ENCODE peak calls at places on chromosome 1, in eight cellular contexts. One of them, this sample, is unnamed.

GRCh38 chr1:65344171-65344570 is 34.8 kb downstream of the DNAJC6 start:
- DNase-seq in AG04449: no peak
- DNase-seq in CD8-positive, alpha-beta T cell: no peak
- DNase-seq in OCI-LY7: no peak
- DNase-seq in ascending aorta: no peak
- DNase-seq in GM23338: no peak
- DNase-seq in adrenal gland: no peak
- DNase-seq in fibroblast of lung: no peak
- DNase-seq in this sample: no peak

GRCh38 chr1:43831866-43832654 is 101.5 kb upstream of the ARTN start:
- DNase-seq in CD8-positive, alpha-beta T cell: no peak
- DNase-seq in OCI-LY7: no peak
- DNase-seq in fibroblast of lung: no peak
- DNase-seq in AG04449: no peak
- DNase-seq in GM23338: no peak
- DNase-seq in adrenal gland: no peak
- DNase-seq in ascending aorta: no peak
- DNase-seq in this sample: no peak

GRCh38 chr1:111618081-111618480 is 1.5 kb upstream of the RAP1A start:
- DNase-seq in ascending aorta: no peak
- DNase-seq in AG04449: no peak
- DNase-seq in fibroblast of lung: no peak
- DNase-seq in GM23338: no peak
- DNase-seq in CD8-positive, alpha-beta T cell: no peak
- DNase-seq in adrenal gland: no peak
- DNase-seq in OCI-LY7: no peak
- DNase-seq in this sample: no peak

GRCh38 chr1:55326496-55326895 is 111.3 kb upstream of the USP24 start:
- DNase-seq in AG04449: no peak
- DNase-seq in adrenal gland: no peak
- DNase-seq in OCI-LY7: no peak
- DNase-seq in ascending aorta: no peak
- DNase-seq in fibroblast of lung: no peak
- DNase-seq in GM23338: no peak
- DNase-seq in CD8-positive, alpha-beta T cell: no peak
- DNase-seq in this sample: no peak

GRCh38 chr1:5906966-5907365 is 85.3 kb downstream of the NPHP4 start:
- DNase-seq in ascending aorta: no peak
- DNase-seq in AG04449: no peak
- DNase-seq in OCI-LY7: no peak
- DNase-seq in fibroblast of lung: no peak
- DNase-seq in adrenal gland: peak; percentile 2
- DNase-seq in GM23338: no peak
- DNase-seq in CD8-positive, alpha-beta T cell: no peak
- DNase-seq in this sample: no peak

GRCh38 chr1:160830321-160831153 is 32.1 kb downstream of the CD244 start:
- DNase-seq in GM23338: peak; percentile 95
- DNase-seq in fibroblast of lung: peak; percentile 28
- DNase-seq in CD8-positive, alpha-beta T cell: peak; percentile 81
- DNase-seq in adrenal gland: peak; percentile 67
- DNase-seq in OCI-LY7: peak; percentile 80
- DNase-seq in AG04449: no peak
- DNase-seq in ascending aorta: peak; percentile 69
- DNase-seq in this sample: peak; percentile 88

GRCh38 chr1:8349961-8350360 is 32.0 kb downstream of the SLC45A1 start:
- DNase-seq in AG04449: no peak
- DNase-seq in OCI-LY7: no peak
- DNase-seq in adrenal gland: no peak
- DNase-seq in GM23338: no peak
- DNase-seq in CD8-positive, alpha-beta T cell: no peak
- DNase-seq in ascending aorta: no peak
- DNase-seq in fibroblast of lung: no peak
- DNase-seq in this sample: no peak

GRCh38 chr1:175207971-175208370 is 15.4 kb upstream of the KIAA0040 start:
- DNase-seq in AG04449: no peak
- DNase-seq in fibroblast of lung: no peak
- DNase-seq in CD8-positive, alpha-beta T cell: no peak
- DNase-seq in ascending aorta: no peak
- DNase-seq in adrenal gland: no peak
- DNase-seq in OCI-LY7: no peak
- DNase-seq in GM23338: no peak
- DNase-seq in this sample: no peak

DNA sequence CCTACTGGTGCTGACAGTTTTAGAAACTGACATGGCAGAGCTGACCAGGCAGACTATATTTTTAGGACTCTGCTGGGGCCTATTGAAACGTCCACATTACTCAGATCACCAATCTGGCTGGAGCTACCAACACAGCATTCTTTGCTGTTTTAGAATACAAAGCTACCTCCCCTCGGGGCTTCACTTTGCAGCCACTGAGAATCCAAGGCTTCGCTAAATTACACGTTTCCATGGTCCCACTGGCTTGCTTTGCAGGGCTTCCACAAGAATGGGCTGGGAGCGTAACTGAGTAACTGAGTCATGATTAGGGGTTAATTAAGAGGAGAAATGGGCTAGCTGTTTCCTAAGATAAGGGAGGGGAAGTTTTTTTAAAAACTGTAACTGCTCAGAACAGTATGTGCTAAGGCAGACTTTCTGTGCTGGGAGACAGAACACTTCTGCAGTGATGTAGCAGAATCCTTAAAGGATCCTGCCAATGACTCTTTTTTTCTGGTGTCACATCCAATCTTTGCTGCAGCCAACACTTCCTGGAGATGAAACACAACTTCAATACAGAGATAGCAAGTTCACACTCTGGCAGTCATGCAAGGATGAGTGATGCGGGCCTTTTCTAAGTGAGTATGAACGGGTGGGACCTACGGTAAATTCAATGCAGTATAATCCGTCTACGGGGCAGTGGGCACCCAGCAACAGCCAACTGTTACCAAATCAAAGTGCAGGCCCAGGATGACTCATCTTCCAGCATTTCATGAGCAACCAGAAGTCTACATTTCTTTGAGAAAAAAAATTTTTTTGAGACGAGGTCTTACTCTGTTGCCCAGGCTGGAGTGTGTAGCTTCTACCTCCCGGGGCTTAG is 21.5 kb downstream of the NDUFS5 start:
- DNase-seq in CD8-positive, alpha-beta T cell: no peak
- DNase-seq in AG04449: peak; percentile 60
- DNase-seq in GM23338: no peak
- DNase-seq in ascending aorta: peak; percentile 83
- DNase-seq in adrenal gland: peak; percentile 25
- DNase-seq in fibroblast of lung: peak; percentile 97
- DNase-seq in OCI-LY7: peak; percentile 37
- DNase-seq in this sample: no peak
- TF ChIP-seq CTCF in CD8-positive, alpha-beta T cell: no peak
- TF ChIP-seq CTCF in AG04449: no peak
- TF ChIP-seq CTCF in GM23338: no peak
- TF ChIP-seq CTCF in ascending aorta: no peak
- TF ChIP-seq CTCF in adrenal gland: no peak
- TF ChIP-seq CTCF in fibroblast of lung: no peak
- TF ChIP-seq CTCF in OCI-LY7: no peak
- TF ChIP-seq CTCF in this sample: no peak

GRCh38 chr1:172513480-172513879 is 19.5 kb upstream of the SUCO start:
- DNase-seq in GM23338: no peak
- DNase-seq in adrenal gland: no peak
- DNase-seq in CD8-positive, alpha-beta T cell: no peak
- DNase-seq in ascending aorta: no peak
- DNase-seq in fibroblast of lung: peak; percentile 40
- DNase-seq in OCI-LY7: no peak
- DNase-seq in AG04449: no peak
- DNase-seq in this sample: no peak
- H3K4me3 ChIP-seq in GM23338: no peak overlapping the region
- H3K4me3 ChIP-seq in adrenal gland: no peak overlapping the region
- H3K4me3 ChIP-seq in CD8-positive, alpha-beta T cell: no peak overlapping the region
- H3K4me3 ChIP-seq in ascending aorta: no peak overlapping the region
- H3K4me3 ChIP-seq in fibroblast of lung: no peak overlapping the region
- H3K4me3 ChIP-seq in OCI-LY7: no peak overlapping the region
- H3K4me3 ChIP-seq in AG04449: no peak overlapping the region
- H3K4me3 ChIP-seq in this sample: no peak overlapping the region

DNA sequence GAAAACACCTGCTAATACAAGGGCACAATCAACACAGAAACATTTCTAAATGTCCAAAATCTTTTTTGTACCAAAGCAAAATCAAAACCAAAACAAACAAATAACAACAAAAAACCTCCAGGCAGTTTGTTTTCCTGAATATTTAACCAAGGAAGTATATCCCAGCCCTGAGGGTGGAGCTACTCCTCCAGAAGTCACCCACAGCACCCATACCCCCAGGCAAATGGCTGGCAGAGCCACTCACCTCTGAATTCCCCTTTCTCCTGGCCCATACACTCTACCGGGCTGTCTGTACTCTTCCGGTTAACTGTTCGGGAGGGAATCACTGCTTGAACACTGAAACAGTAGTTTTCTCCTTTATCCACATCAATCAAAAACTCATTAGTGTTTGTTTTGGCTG is 9.5 kb downstream of the F3 start:
- DNase-seq in OCI-LY7: no peak
- DNase-seq in fibroblast of lung: no peak
- DNase-seq in CD8-positive, alpha-beta T cell: no peak
- DNase-seq in adrenal gland: no peak
- DNase-seq in ascending aorta: no peak
- DNase-seq in AG04449: no peak
- DNase-seq in GM23338: no peak
- DNase-seq in this sample: no peak
- TF ChIP-seq CTCF in OCI-LY7: no peak
- TF ChIP-seq CTCF in fibroblast of lung: no peak
- TF ChIP-seq CTCF in CD8-positive, alpha-beta T cell: no peak
- TF ChIP-seq CTCF in adrenal gland: no peak
- TF ChIP-seq CTCF in ascending aorta: no peak
- TF ChIP-seq CTCF in AG04449: no peak
- TF ChIP-seq CTCF in GM23338: no peak
- TF ChIP-seq CTCF in this sample: peak; percentile 25

GRCh38 chr1:1206376-1207253 is at the start of gene TNFRSF18:
- DNase-seq in fibroblast of lung: peak; percentile 17
- DNase-seq in AG04449: no peak
- DNase-seq in adrenal gland: peak; percentile 7
- DNase-seq in OCI-LY7: no peak
- DNase-seq in GM23338: peak; percentile 68
- DNase-seq in ascending aorta: no peak
- DNase-seq in CD8-positive, alpha-beta T cell: no peak
- DNase-seq in this sample: peak; percentile 69
- H3K4me3 ChIP-seq in fibroblast of lung: no peak within 1 kb of the TSS
- H3K4me3 ChIP-seq in AG04449: no peak within 1 kb of the TSS
- H3K4me3 ChIP-seq in adrenal gland: no peak within 1 kb of the TSS
- H3K4me3 ChIP-seq in OCI-LY7: no peak within 1 kb of the TSS
- H3K4me3 ChIP-seq in GM23338: peak within 1 kb of the TSS; percentile 52
- H3K4me3 ChIP-seq in ascending aorta: no peak within 1 kb of the TSS
- H3K4me3 ChIP-seq in CD8-positive, alpha-beta T cell: peak within 1 kb of the TSS; percentile 27
- H3K4me3 ChIP-seq in this sample: peak within 1 kb of the TSS; percentile 35

DNA sequence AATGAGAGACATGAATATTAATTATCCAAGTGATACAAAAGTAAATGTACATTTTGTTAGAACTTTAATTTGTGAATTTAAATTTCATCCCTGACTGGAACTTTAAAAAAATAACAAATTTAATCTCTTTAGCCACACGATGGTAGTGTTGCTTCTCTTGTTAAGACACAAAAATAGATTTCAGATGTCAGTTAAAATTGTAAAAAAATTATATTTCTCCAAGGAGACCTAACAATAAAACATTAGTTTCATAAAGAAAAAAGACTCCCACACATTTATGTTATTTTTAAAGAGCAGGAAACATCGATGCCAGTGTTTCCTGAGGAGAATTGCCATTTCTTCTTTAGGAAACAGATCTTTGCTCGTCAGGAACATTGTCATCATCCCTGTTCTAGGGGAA is 74.0 kb upstream of the DEPDC1 start:
- DNase-seq in OCI-LY7: no peak
- DNase-seq in fibroblast of lung: no peak
- DNase-seq in adrenal gland: no peak
- DNase-seq in AG04449: no peak
- DNase-seq in GM23338: no peak
- DNase-seq in ascending aorta: no peak
- DNase-seq in CD8-positive, alpha-beta T cell: no peak
- DNase-seq in this sample: no peak
- TF ChIP-seq CTCF in OCI-LY7: no peak
- TF ChIP-seq CTCF in fibroblast of lung: no peak
- TF ChIP-seq CTCF in adrenal gland: no peak
- TF ChIP-seq CTCF in AG04449: no peak
- TF ChIP-seq CTCF in GM23338: no peak
- TF ChIP-seq CTCF in ascending aorta: no peak
- TF ChIP-seq CTCF in CD8-positive, alpha-beta T cell: no peak
- TF ChIP-seq CTCF in this sample: no peak

GRCh38 chr1:169421309-169421708 is 6.0 kb downstream of the CCDC181 start:
- DNase-seq in CD8-positive, alpha-beta T cell: no peak
- DNase-seq in AG04449: no peak
- DNase-seq in fibroblast of lung: no peak
- DNase-seq in OCI-LY7: no peak
- DNase-seq in GM23338: no peak
- DNase-seq in ascending aorta: no peak
- DNase-seq in adrenal gland: no peak
- DNase-seq in this sample: no peak

GRCh38 chr1:169426174-169426716 is 1.0 kb downstream of the CCDC181 start:
- DNase-seq in CD8-positive, alpha-beta T cell: no peak
- DNase-seq in AG04449: no peak
- DNase-seq in OCI-LY7: no peak
- DNase-seq in adrenal gland: no peak
- DNase-seq in fibroblast of lung: peak; percentile 7
- DNase-seq in ascending aorta: no peak
- DNase-seq in GM23338: no peak
- DNase-seq in this sample: no peak

DNA sequence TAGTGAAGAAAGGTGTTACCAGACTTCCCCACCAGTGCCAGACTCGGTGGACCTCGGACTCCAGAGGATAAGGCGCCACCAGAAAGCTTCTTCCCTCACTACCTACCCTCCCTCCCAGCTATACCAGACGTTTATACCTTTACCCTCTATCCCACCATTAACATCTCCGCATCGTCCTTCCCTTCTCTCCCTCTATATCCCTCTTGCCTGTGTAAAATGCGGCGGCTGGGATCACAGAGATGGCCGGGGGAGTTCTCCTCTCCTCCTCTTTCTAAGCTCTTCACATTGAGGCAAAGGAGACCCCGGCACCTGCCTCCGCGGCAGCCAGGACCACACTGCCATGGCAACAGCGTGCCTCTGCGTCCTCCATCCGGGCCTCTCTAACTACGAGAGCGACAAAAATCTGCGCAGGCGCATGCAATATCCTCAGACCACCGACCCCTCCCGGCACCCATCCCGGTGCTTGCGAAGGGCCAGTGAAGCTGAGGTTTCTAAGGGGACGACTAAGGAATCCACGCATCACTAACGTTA is at the start of gene CCDC181:
- DNase-seq in CD8-positive, alpha-beta T cell: peak; percentile 58
- DNase-seq in ascending aorta: no peak
- DNase-seq in fibroblast of lung: peak; percentile 77
- DNase-seq in adrenal gland: peak; percentile 21
- DNase-seq in GM23338: peak; percentile 97
- DNase-seq in OCI-LY7: no peak
- DNase-seq in AG04449: no peak
- DNase-seq in this sample: peak; percentile 97
- H3K4me3 ChIP-seq in CD8-positive, alpha-beta T cell: peak within 1 kb of the TSS; percentile 67
- H3K4me3 ChIP-seq in ascending aorta: peak within 1 kb of the TSS; percentile 53
- H3K4me3 ChIP-seq in fibroblast of lung: peak within 1 kb of the TSS; percentile 69
- H3K4me3 ChIP-seq in adrenal gland: no peak within 1 kb of the TSS
- H3K4me3 ChIP-seq in GM23338: peak within 1 kb of the TSS; percentile 59
- H3K4me3 ChIP-seq in OCI-LY7: no peak within 1 kb of the TSS
- H3K4me3 ChIP-seq in AG04449: peak within 1 kb of the TSS; percentile 53
- H3K4me3 ChIP-seq in this sample: peak within 1 kb of the TSS; percentile 61